ENCODE peak calls at places on chromosomes 11 and 22, in eight cellular contexts. One of them, this sample, is unnamed.

GRCh38 chr11:121236115-121237001 is 56.2 kb upstream of the SC5D start:
- DNase-seq in A549: no peak
- DNase-seq in left ventricle myocardium inferior: no peak
- DNase-seq in tibial nerve: no peak
- DNase-seq in cardiac muscle cell: peak
- DNase-seq in aorta: no peak
- DNase-seq in left lung: no peak
- DNase-seq in ovary: no peak
- DNase-seq in this sample: no peak

GRCh38 chr11:18768472-18768901 is 23.1 kb downstream of the PTPN5 start:
- DNase-seq in A549: no peak
- DNase-seq in cardiac muscle cell: no peak
- DNase-seq in left lung: no peak
- DNase-seq in ovary: no peak
- DNase-seq in aorta: no peak
- DNase-seq in left ventricle myocardium inferior: no peak
- DNase-seq in tibial nerve: no peak
- DNase-seq in this sample: no peak

GRCh38 chr11:67585911-67586310 is 2.3 kb downstream of the GSTP1 start:
- DNase-seq in left lung: no peak
- DNase-seq in aorta: no peak
- DNase-seq in ovary: no peak
- DNase-seq in A549: no peak
- DNase-seq in tibial nerve: no peak
- DNase-seq in cardiac muscle cell: no peak
- DNase-seq in left ventricle myocardium inferior: no peak
- DNase-seq in this sample: no peak

GRCh38 chr11:10564692-10565318 is 3.7 kb downstream of the LYVE1 start:
- DNase-seq in cardiac muscle cell: peak
- DNase-seq in aorta: no peak
- DNase-seq in A549: no peak
- DNase-seq in left lung: no peak
- DNase-seq in left ventricle myocardium inferior: no peak
- DNase-seq in tibial nerve: no peak
- DNase-seq in ovary: no peak
- DNase-seq in this sample: no peak

GRCh38 chr11:44014968-44015623 is 32.7 kb upstream of the ACCSL start:
- DNase-seq in A549: no peak
- DNase-seq in tibial nerve: no peak
- DNase-seq in aorta: no peak
- DNase-seq in ovary: no peak
- DNase-seq in cardiac muscle cell: no peak
- DNase-seq in left lung: no peak
- DNase-seq in left ventricle myocardium inferior: no peak
- DNase-seq in this sample: no peak

GRCh38 chr11:115564851-115565250 is 60.6 kb upstream of the CADM1 start:
- DNase-seq in ovary: no peak
- DNase-seq in cardiac muscle cell: no peak
- DNase-seq in left lung: no peak
- DNase-seq in A549: no peak
- DNase-seq in aorta: no peak
- DNase-seq in tibial nerve: no peak
- DNase-seq in left ventricle myocardium inferior: no peak
- DNase-seq in this sample: no peak

GRCh38 chr11:30879322-30880020 is 293.3 kb upstream of the MPPED2 start:
- DNase-seq in tibial nerve: no peak
- DNase-seq in aorta: no peak
- DNase-seq in ovary: no peak
- DNase-seq in cardiac muscle cell: peak
- DNase-seq in left ventricle myocardium inferior: no peak
- DNase-seq in A549: no peak
- DNase-seq in left lung: no peak
- DNase-seq in this sample: no peak

GRCh38 chr11:124717786-124718634 is 21.7 kb upstream of the NRGN start:
- DNase-seq in left lung: peak
- DNase-seq in A549: no peak
- DNase-seq in cardiac muscle cell: peak
- DNase-seq in ovary: no peak
- DNase-seq in aorta: peak
- DNase-seq in left ventricle myocardium inferior: peak
- DNase-seq in tibial nerve: no peak
- DNase-seq in this sample: peak

GRCh38 chr11:104163100-104164027 is 583 bp downstream of the PDGFD start:
- DNase-seq in ovary: peak
- DNase-seq in left ventricle myocardium inferior: peak
- DNase-seq in left lung: peak
- DNase-seq in aorta: peak
- DNase-seq in cardiac muscle cell: peak
- DNase-seq in tibial nerve: no peak
- DNase-seq in A549: peak
- DNase-seq in this sample: peak

GRCh38 chr11:116446542-116446941 is 326.2 kb downstream of the BUD13 start:
- DNase-seq in left lung: no peak
- DNase-seq in A549: no peak
- DNase-seq in cardiac muscle cell: no peak
- DNase-seq in left ventricle myocardium inferior: no peak
- DNase-seq in ovary: no peak
- DNase-seq in aorta: no peak
- DNase-seq in tibial nerve: no peak
- DNase-seq in this sample: no peak

GRCh38 chr11:36748856-36749255 is 150.8 kb upstream of the RAG2 start:
- DNase-seq in aorta: no peak
- DNase-seq in left lung: no peak
- DNase-seq in tibial nerve: no peak
- DNase-seq in cardiac muscle cell: no peak
- DNase-seq in A549: no peak
- DNase-seq in left ventricle myocardium inferior: no peak
- DNase-seq in ovary: no peak
- DNase-seq in this sample: no peak

GRCh38 chr11:131534031-131534430 is 163.6 kb downstream of the NTM start:
- DNase-seq in A549: no peak
- DNase-seq in ovary: no peak
- DNase-seq in left ventricle myocardium inferior: no peak
- DNase-seq in cardiac muscle cell: no peak
- DNase-seq in aorta: no peak
- DNase-seq in left lung: no peak
- DNase-seq in tibial nerve: no peak
- DNase-seq in this sample: no peak

GRCh38 chr11:115741376-115741775 is 237.2 kb upstream of the CADM1 start:
- DNase-seq in tibial nerve: no peak
- DNase-seq in left lung: no peak
- DNase-seq in left ventricle myocardium inferior: no peak
- DNase-seq in aorta: no peak
- DNase-seq in ovary: no peak
- DNase-seq in cardiac muscle cell: no peak
- DNase-seq in A549: no peak
- DNase-seq in this sample: peak

GRCh38 chr11:83310718-83311117 is 24.6 kb upstream of the CCDC90B start:
- DNase-seq in A549: no peak
- DNase-seq in ovary: no peak
- DNase-seq in tibial nerve: no peak
- DNase-seq in left lung: no peak
- DNase-seq in cardiac muscle cell: no peak
- DNase-seq in left ventricle myocardium inferior: no peak
- DNase-seq in aorta: no peak
- DNase-seq in this sample: no peak

DNA sequence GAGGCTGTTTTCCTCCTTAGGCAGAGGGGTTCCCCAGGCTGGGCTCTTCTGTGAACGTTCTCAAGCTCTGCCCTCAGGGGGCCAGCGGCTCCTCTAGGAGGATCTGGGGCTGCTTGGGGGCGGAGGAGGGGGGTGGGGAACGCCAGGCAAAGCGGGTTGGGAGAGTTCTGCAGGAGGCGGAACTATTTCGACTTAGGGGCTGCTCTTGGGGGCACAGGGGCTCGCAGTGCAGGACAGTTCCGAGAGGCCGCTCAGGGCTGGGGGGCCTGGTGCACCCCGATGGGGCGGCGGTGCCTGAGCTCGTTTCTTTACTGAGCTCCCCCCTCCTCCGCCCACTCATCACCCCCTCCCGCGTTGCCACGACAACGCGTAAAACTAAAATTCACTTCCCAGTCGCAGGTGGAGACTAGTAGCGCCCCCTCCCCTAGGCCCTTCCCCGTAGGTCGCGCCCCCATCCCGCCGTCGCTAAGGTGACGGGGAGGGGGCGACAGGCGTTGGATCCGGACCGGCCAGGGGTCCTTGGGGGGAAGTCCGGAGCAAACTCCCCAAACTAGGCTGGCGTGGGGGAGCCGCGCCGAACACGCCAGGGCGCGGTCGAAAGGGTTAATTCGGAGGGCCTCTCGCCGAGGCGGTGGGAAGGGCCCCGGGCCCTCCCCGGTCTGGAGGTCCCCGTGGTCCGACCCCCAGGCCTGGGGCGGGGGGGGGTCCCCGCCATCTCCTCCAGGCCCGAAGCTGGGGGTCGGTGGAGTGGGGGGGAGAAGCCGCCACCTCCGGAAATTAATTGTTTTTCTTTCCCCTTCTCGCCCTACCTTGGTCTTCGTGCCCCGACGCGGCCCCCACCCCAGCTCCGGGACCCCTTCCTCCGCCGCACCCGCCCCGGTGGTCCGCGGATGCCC is 856 bp downstream of the SHANK3 start:
- DNase-seq in left lung: peak
- DNase-seq in ovary: no peak
- DNase-seq in A549: no peak
- DNase-seq in left ventricle myocardium inferior: no peak
- DNase-seq in aorta: no peak
- DNase-seq in tibial nerve: no peak
- DNase-seq in cardiac muscle cell: no peak
- DNase-seq in this sample: peak
- H3K27ac ChIP-seq in left lung: peak
- H3K27ac ChIP-seq in ovary: no peak
- H3K27ac ChIP-seq in A549: peak
- H3K27ac ChIP-seq in left ventricle myocardium inferior: peak
- H3K27ac ChIP-seq in aorta: no peak
- H3K27ac ChIP-seq in tibial nerve: no peak
- H3K27ac ChIP-seq in cardiac muscle cell: no peak
- H3K27ac ChIP-seq in this sample: no peak

DNA sequence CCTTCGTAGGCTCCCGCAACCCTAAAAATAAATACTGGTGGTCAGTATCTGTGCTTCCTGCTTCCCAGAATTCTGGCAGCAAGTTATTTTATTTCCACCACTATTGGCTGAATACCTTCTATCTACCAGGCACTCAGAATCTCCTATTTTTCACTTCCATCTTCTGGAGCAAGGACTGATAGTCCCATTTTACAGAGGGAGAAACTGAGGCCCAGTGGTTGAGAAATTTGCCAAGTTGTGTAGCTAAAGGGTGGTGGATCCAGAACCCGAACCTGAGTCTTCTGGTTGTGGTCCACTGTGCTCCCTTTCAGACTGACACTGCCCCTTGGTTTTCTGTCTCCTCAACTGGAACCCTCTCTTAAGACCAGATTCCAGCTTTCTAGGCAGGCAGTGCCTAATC is 31.6 kb downstream of the NECTIN1 start:
- DNase-seq in ovary: no peak
- DNase-seq in cardiac muscle cell: no peak
- DNase-seq in left lung: no peak
- DNase-seq in tibial nerve: no peak
- DNase-seq in left ventricle myocardium inferior: no peak
- DNase-seq in aorta: no peak
- DNase-seq in A549: no peak
- DNase-seq in this sample: no peak
- H3K27ac ChIP-seq in ovary: no peak
- H3K27ac ChIP-seq in cardiac muscle cell: no peak
- H3K27ac ChIP-seq in left lung: no peak
- H3K27ac ChIP-seq in tibial nerve: no peak
- H3K27ac ChIP-seq in left ventricle myocardium inferior: peak
- H3K27ac ChIP-seq in aorta: no peak
- H3K27ac ChIP-seq in A549: no peak
- H3K27ac ChIP-seq in this sample: no peak

GRCh38 chr11:114318361-114318760 is 22.2 kb downstream of the NNMT start:
- DNase-seq in left lung: no peak
- DNase-seq in A549: no peak
- DNase-seq in ovary: no peak
- DNase-seq in tibial nerve: no peak
- DNase-seq in left ventricle myocardium inferior: no peak
- DNase-seq in aorta: no peak
- DNase-seq in cardiac muscle cell: no peak
- DNase-seq in this sample: no peak
- H3K27ac ChIP-seq in left lung: peak
- H3K27ac ChIP-seq in A549: peak
- H3K27ac ChIP-seq in ovary: no peak
- H3K27ac ChIP-seq in tibial nerve: no peak
- H3K27ac ChIP-seq in left ventricle myocardium inferior: peak
- H3K27ac ChIP-seq in aorta: no peak
- H3K27ac ChIP-seq in cardiac muscle cell: no peak
- H3K27ac ChIP-seq in this sample: no peak

DNA sequence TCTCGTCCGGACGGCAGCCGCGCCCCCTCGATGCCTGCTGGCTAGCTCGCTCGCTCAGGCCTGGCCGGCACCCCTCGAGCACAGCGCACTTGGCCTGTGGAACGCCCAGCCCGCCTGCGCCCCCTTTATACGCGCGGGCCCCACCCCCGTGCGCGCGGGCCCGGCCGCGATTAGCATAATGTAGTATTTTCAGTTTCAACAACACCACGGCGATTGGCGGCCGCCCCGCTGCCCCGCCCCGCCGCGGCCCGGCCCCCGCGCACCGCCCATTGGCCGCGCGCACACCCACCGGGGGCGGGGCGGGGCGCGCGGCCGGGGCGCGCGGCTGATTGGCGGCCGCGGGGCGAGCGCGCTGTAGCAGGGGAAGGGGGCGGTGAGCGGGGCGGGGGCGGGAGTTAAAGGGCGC is at the start of gene CDKN1C:
- DNase-seq in A549: peak
- DNase-seq in cardiac muscle cell: peak
- DNase-seq in left lung: peak
- DNase-seq in tibial nerve: peak
- DNase-seq in ovary: peak
- DNase-seq in aorta: peak
- DNase-seq in left ventricle myocardium inferior: peak
- DNase-seq in this sample: peak
- H3K27ac ChIP-seq in A549: peak
- H3K27ac ChIP-seq in cardiac muscle cell: peak
- H3K27ac ChIP-seq in left lung: peak
- H3K27ac ChIP-seq in tibial nerve: peak
- H3K27ac ChIP-seq in ovary: peak
- H3K27ac ChIP-seq in aorta: peak
- H3K27ac ChIP-seq in left ventricle myocardium inferior: peak
- H3K27ac ChIP-seq in this sample: peak

This sample was measured in hepatocyte.